ENCODE peak calls at places on chromosome 9, in eight cellular contexts. G is GM20000; N is pulmonary artery endothelial cell; L is HFFc6; X is psoas muscle; D is RCC 7860; F is fibroblast of pulmonary artery; V is stimulated activated CD4-positive, alpha-beta T cell treated with anti-CD3 and anti-CD28 coated beads, Interleukin-1b, Interleukin-23, amount 100 ng/mL, for 4 hours. Y is an unnamed sample.

GRCh38 chr9:74742792-74743389 is 144.8 kb downstream of the TRPM6 start:
- DNase-seq in G (peak), N (no peak), L (peak), X (no peak), D (no peak), F (peak), V (no peak), Y (no peak)

GRCh38 chr9:98099898-98100297 is 19.1 kb downstream of the TRIM14 start:
- DNase-seq in G (no peak), N (no peak), L (no peak), X (no peak), D (no peak), F (no peak), V (no peak), Y (no peak)

GRCh38 chr9:14043491-14043890 is 270.4 kb downstream of the NFIB start:
- DNase-seq in G (no peak), N (no peak), L (no peak), X (no peak), D (no peak), F (peak), V (no peak), Y (no peak)

GRCh38 chr9:134483361-134484184 is 157.3 kb downstream of the RXRA start:
- DNase-seq in G (no peak), N (no peak), L (no peak), X (no peak), D (no peak), F (no peak), V (no peak), Y (no peak)

GRCh38 chr9:82332018-82332773 is 343.6 kb downstream of the SPATA31D1 start:
- DNase-seq in G (no peak), N (no peak), L (peak), X (no peak), D (peak), F (peak), V (no peak), Y (no peak)

GRCh38 chr9:76512826-76513225 is 53.8 kb downstream of the GCNT1 start:
- DNase-seq in G (no peak), N (no peak), L (peak), X (no peak), D (peak), F (peak), V (no peak), Y (no peak)

GRCh38 chr9:125513634-125514413 is 193.2 kb downstream of the MAPKAP1 start:
- DNase-seq in G (peak), N (peak), L (peak), X (no peak), D (peak), F (peak), V (no peak), Y (no peak)

GRCh38 chr9:95605087-95605486 is 88.3 kb upstream of the PTCH1 start:
- DNase-seq in G (no peak), N (no peak), L (no peak), X (no peak), D (no peak), F (no peak), V (no peak), Y (no peak)

GRCh38 chr9:115109486-115109885 is 8.5 kb downstream of the TNC start:
- DNase-seq in G (no peak), N (no peak), L (peak), X (no peak), D (peak), F (peak), V (no peak), Y (no peak)

GRCh38 chr9:120016231-120016630 is 563.7 kb downstream of the CDK5RAP2 start:
- DNase-seq in G (no peak), N (no peak), L (no peak), X (no peak), D (no peak), F (no peak), V (no peak), Y (no peak)

GRCh38 chr9:9003184-9003583 is 1203.6 kb upstream of the DMAC1 start:
- DNase-seq in G (no peak), N (no peak), L (no peak), X (no peak), D (no peak), F (peak), V (no peak), Y (no peak)

GRCh38 chr9:77447646-77448045 is 200.5 kb downstream of the GNA14 start:
- DNase-seq in G (no peak), N (no peak), L (no peak), X (no peak), D (no peak), F (no peak), V (no peak), Y (no peak)

GRCh38 chr9:98657897-98658296 is 50.8 kb downstream of the GABBR2 start:
- DNase-seq in G (no peak), N (no peak), L (peak), X (no peak), D (no peak), F (peak), V (no peak), Y (no peak)